ENCODE peak calls at places on chromosomes 3 and 15, in seven cellular contexts. Y is PC-3, G is K562, C is MM.1S, O is endothelial cell of umbilical vein, I is GM23338, X is neural progenitor cell. K is an unnamed sample.

GRCh38 chr3:61334783-61335182 is 83.5 kb upstream of the FHIT start:
- DNase-seq in O (no peak), I (no peak), Y (no peak), X (no peak), G (no peak), C (no peak), K (no peak)

GRCh38 chr3:184229424-184230080 is at the start of gene VWA5B2:
- DNase-seq in I (peak), C (peak), G (peak), O (peak), Y (peak), X (peak), K (peak)

GRCh38 chr3:147396709-147397046 is 9.7 kb downstream of the ZIC4 start:
- DNase-seq in X (no peak), O (no peak), Y (no peak), C (no peak), G (no peak), I (no peak), K (no peak)

GRCh38 chr3:139870000-139870675 is 64.8 kb upstream of the CLSTN2 start:
- DNase-seq in O (no peak), I (no peak), X (no peak), Y (peak), C (no peak), G (no peak), K (no peak)

GRCh38 chr15:98942966-98943584 is 64.5 kb downstream of the PGPEP1L start:
- DNase-seq in Y (no peak), G (no peak), O (no peak), I (no peak), X (no peak), C (no peak), K (no peak)

GRCh38 chr3:127959873-127960272 is 44.8 kb downstream of the KBTBD12 start:
- DNase-seq in I (peak), Y (peak), G (peak), X (peak), O (peak), C (no peak), K (peak)

GRCh38 chr3:113677745-113678144 is 18.7 kb downstream of the USF3 start:
- DNase-seq in I (peak), G (no peak), X (no peak), Y (no peak), O (no peak), C (no peak), K (no peak)

GRCh38 chr15:88490036-88490435 is 22.5 kb downstream of the MRPS11 start:
- DNase-seq in C (no peak), G (no peak), Y (no peak), O (no peak), X (no peak), I (no peak), K (no peak)

GRCh38 chr3:12175844-12176453 is 17.2 kb upstream of the TIMP4 start:
- DNase-seq in G (peak), O (peak), I (peak), Y (peak), C (peak), X (peak), K (peak)

GRCh38 chr15:33086500-33087141 is 107.9 kb downstream of the FMN1 start:
- DNase-seq in X (peak), G (peak), Y (peak), O (peak), C (peak), I (peak), K (peak)

GRCh38 chr3:25441234-25441856 is 13.3 kb downstream of the RARB start:
- DNase-seq in O (no peak), C (no peak), I (peak), X (peak), G (peak), Y (no peak), K (no peak)

GRCh38 chr15:67762610-67763368 is 62.5 kb upstream of the SKOR1 start:
- DNase-seq in G (no peak), Y (no peak), X (no peak), C (no peak), I (no peak), O (no peak), K (no peak)

GRCh38 chr15:77187751-77188464 is 117.0 kb upstream of the TSPAN3 start:
- DNase-seq in I (no peak), G (peak), C (peak), O (peak), Y (peak), X (no peak), K (no peak)

GRCh38 chr3:173258721-173259120 is 117.7 kb upstream of the SPATA16 start:
- DNase-seq in Y (no peak), O (peak), G (no peak), X (no peak), C (no peak), I (no peak), K (no peak)

GRCh38 chr3:46449755-46450552 is 14.8 kb downstream of the LTF start:
- DNase-seq in Y (peak), G (peak), I (peak), C (no peak), O (no peak), X (peak), K (no peak)

GRCh38 chr3:165459111-165459510 is 262.9 kb upstream of the SLITRK3 start:
- DNase-seq in C (no peak), O (no peak), I (no peak), G (no peak), Y (no peak), X (no peak), K (no peak)

GRCh38 chr3:155283092-155284056 is 10.1 kb downstream of the STRIT1 start:
- DNase-seq in C (no peak), I (no peak), O (no peak), Y (peak), G (no peak), X (no peak), K (no peak)

GRCh38 chr3:45273681-45274515 is 47.8 kb upstream of the TMEM158 start:
- DNase-seq in X (no peak), C (no peak), Y (no peak), O (no peak), I (no peak), G (peak), K (no peak)

GRCh38 chr3:94460914-94461313 is 398.1 kb downstream of the NSUN3 start:
- DNase-seq in X (no peak), Y (no peak), I (no peak), G (no peak), C (no peak), O (no peak), K (no peak)

GRCh38 chr3:178950676-178951075 is 120.9 kb downstream of the ZMAT3 start:
- DNase-seq in X (no peak), C (no peak), Y (peak), G (no peak), I (no peak), O (peak), K (no peak)

DNA sequence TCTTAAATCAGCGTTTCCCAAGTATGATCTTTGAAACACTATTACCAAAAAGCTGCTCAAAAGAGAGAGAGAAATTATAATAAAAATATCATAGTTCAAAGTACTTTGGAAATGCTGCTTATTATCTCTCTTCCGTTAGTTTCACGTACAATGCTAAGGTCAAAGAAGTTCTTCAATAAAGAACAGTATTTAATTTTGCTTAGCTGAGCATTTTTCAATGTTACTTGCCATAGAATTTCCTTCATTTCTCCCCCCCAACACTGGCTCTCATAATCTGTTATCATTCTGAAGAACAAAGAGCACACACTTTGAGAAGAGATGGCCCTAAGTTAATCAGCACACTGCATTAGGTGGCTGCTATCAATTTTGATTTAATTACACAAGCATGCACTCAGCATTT is 840.8 kb upstream of the CFAP20DC start:
- DNase-seq in Y (no peak), G (no peak), O (no peak), I (no peak), C (no peak), X (no peak), K (no peak)
- TF ChIP-seq EZH2 in Y (no peak), G (no peak), O (no peak), I (no peak), C (no peak), X (no peak), K (no peak)

DNA sequence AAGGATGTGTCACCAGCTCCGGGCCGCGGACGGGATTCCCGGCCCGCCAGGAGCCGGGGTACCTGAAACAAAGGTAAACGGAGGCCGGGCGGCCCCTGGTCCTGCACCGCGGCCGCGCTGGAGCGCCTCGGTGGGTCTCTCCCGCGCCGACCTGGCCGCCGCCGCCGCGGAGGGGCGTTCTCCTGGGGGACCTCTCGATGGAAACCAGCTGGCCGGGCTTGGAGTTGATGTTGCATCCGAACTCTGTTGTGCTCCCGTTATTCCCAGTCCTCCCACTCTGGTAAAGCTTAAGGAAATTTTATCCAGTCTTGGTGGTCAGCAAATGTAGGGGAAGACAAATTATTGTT is 794 bp downstream of the PPP2R3A start:
- DNase-seq in Y (no peak), G (no peak), C (no peak), X (peak), I (peak), O (no peak), K (peak)
- TF ChIP-seq EZH2 in Y (no peak), G (no peak), C (no peak), X (no peak), I (no peak), O (no peak), K (no peak)

GRCh38 chr15:52805351-52806283 is 15.5 kb upstream of the ONECUT1 start:
- DNase-seq in Y (no peak), C (no peak), O (no peak), X (peak), I (peak), G (no peak), K (no peak)
- TF ChIP-seq EZH2 in Y (no peak), C (no peak), O (peak), X (peak), I (peak), G (no peak), K (peak)

DNA sequence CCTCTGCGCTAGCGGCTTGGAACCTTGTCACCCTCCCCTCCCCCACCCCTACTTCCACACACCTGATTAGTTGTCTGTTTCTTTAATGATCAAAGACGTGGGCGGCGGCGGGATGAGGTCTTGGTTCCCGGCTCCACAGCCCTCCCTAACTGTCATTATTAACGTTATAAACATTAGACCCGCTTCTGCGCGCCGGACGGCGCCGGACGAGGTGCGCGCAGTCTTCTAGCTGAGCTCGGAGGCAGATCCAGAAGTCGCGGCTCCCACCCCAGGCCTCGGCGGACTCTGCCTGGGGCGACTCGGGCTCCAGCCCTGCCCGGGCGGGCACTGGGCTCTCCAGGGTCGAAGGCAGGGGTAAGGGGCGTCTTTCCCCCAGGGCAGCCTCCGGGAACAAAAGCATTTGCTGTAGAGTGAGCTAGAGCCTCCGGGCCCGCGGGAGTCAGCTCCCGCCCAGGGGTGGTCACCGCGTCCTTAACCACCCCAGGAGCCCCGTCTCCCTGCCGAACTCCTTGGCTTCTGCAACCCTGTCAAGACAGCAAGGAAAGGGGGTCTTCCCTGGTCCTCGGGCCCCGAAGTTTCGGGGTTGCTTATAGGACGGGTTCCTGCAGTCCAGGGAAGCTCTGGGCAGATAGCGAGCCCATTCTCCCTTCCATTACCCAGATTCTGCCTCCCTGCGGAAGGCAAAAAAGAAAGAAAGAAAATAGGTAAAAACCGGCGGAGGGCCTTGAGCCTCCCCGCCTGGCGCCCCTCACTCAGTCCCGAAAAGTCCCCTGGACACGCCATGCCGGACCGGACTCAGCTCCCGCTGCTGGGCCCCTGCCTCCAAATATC is 2.2 kb upstream of the ISLR2 start:
- DNase-seq in Y (no peak), X (peak), I (peak), O (no peak), C (no peak), G (no peak), K (peak)
- TF ChIP-seq EZH2 in Y (peak), X (peak), I (peak), O (peak), C (no peak), G (no peak), K (peak)

GRCh38 chr15:82648257-82649103 is 1.3 kb upstream of the CPEB1 start:
- DNase-seq in Y (no peak), C (no peak), X (peak), I (peak), O (no peak), G (peak), K (no peak)
- TF ChIP-seq EZH2 in Y (no peak), C (no peak), X (peak), I (peak), O (peak), G (no peak), K (peak)

DNA sequence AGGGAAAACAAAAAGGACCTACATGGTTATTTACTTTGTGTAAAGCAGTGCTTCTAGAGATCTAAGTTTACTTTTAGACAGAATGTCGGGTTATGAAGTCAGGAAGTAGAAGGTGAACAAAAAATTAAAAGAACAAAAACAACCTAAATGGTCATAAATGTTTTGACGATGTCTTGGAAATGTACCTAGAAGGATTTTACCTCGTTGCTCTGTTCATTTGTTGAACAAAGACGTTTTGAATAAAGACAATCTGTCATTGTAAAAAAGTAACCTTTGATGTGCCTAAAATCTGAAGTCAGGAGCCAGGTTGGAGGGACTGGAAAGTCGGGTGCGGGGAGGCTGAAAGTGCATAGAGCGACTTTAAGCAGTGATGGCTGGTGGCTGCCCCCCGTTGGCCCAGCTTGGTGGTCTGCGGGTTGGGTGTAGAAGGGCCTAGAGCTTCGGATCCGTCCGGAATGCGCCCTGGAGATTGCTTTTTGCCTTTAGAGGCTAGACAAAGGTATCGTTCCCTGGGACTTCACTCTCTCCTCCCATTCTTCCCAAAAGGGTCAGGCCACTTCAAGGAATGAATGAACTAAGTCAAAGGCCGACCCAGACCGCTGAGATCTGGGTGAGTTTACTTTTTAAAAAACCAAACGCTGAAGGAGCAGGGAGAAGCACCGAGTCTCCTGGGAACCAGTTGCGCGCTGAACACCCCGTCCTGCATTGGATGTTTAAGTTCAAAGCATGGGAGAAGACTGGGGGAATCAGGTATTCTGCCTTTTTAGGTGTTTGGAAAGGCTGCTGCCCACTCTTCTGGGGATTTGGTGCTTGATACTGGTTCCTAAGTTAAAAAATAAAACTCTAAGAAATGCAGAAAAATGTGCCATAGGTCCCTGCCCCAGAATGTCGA is 2.2 kb downstream of the SOX14 start:
- DNase-seq in C (no peak), Y (no peak), O (no peak), X (peak), I (peak), G (no peak), K (no peak)
- TF ChIP-seq EZH2 in C (no peak), Y (no peak), O (no peak), X (peak), I (peak), G (no peak), K (peak)

GRCh38 chr3:125212509-125213372 is at the start of gene SLC12A8:
- DNase-seq in G (no peak), X (peak), O (no peak), C (no peak), I (peak), Y (peak), K (peak)
- TF ChIP-seq EZH2 in G (no peak), X (peak), O (peak), C (no peak), I (no peak), Y (no peak), K (no peak)

K was measured in hepatocyte.